ENCODE peak calls at places on chromosomes 13 and 19, in nine cellular contexts. R is suprapubic skin, P is left ventricle myocardium inferior, W is neuronal stem cell, T is A549, C is mammary epithelial cell, J is breast epithelium, U is IMR-90, Q is DND-41. O is an unnamed sample.

GRCh38 chr13:110664074-110664473 is 41.8 kb downstream of the CARS2 start:
- DNase-seq in T (no peak), C (no peak), J (no peak), R (no peak), Q (no peak), U (no peak), P (no peak), W (no peak), O (no peak)

GRCh38 chr19:46660008-46660517 is 919 bp downstream of the DACT3 start:
- DNase-seq in W (peak; percentile 61), R (no peak), Q (no peak), P (peak; percentile 22), J (no peak), U (no peak), T (peak; percentile 54), C (no peak), O (no peak)

GRCh38 chr13:76418404-76418803 is 467.8 kb downstream of the KCTD12 start:
- DNase-seq in U (no peak), W (no peak), P (no peak), R (no peak), T (no peak), C (no peak), J (no peak), Q (no peak), O (no peak)

GRCh38 chr19:40221858-40222619 is 3.9 kb upstream of the TTC9B start:
- DNase-seq in Q (peak; percentile 80), R (peak; percentile 92), P (peak; percentile 67), U (peak; percentile 90), T (peak; percentile 97), C (peak; percentile 78), W (peak; percentile 84), J (peak; percentile 67), O (peak; percentile 70)

GRCh38 chr19:5687360-5688198 is 2.5 kb upstream of the RPL36 start:
- DNase-seq in C (no peak), T (no peak), R (no peak), W (no peak), U (no peak), P (no peak), J (no peak), Q (no peak), O (no peak)

GRCh38 chr13:95362666-95363065 is 61.4 kb upstream of the ABCC4 start:
- DNase-seq in W (no peak), C (no peak), U (no peak), T (no peak), J (no peak), P (no peak), Q (no peak), R (no peak), O (no peak)

GRCh38 chr13:97268772-97269171 is 46.6 kb downstream of the MBNL2 start:
- DNase-seq in C (no peak), Q (no peak), P (no peak), U (no peak), R (no peak), T (no peak), J (no peak), W (no peak), O (no peak)

GRCh38 chr19:7191946-7192691 is 102.1 kb downstream of the INSR start:
- DNase-seq in W (no peak), U (no peak), J (no peak), P (no peak), Q (peak; percentile 64), T (no peak), C (no peak), R (no peak), O (no peak)

GRCh38 chr19:16714702-16715294 is 4.8 kb upstream of the NWD1 start:
- DNase-seq in J (no peak), U (peak; percentile 24), C (peak; percentile 44), W (peak; percentile 74), Q (peak; percentile 61), R (no peak), T (peak; percentile 52), P (peak; percentile 22), O (peak; percentile 4)

DNA sequence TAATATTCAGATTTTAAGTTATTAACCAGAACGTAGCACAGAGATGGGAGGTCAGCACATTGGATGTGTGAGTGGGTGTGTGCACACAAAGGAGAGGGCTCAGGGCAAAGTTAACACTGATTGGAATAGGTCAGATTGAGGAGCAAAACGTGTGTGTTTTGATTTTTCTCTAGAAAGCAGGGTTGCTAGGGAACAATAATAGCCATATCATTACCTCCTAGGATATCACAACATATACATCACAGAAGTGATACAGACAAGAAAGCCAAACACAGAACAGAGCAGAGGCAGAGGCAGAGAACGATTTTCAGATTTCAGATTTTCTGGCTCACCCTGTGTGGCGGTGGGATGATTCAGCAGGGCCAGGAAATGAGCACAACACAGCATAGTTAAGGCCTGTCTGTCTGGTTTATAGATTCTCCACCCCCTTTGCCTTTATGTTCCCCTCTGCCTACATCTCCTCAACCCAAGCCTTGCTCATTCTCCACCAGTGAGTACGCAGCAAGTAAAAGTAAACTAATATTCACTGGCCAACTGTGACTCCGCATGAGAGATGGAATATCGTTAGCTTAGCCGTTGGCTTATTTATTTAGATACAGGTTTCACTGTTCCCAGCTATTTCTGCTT is 182.6 kb upstream of the TSC22D1 start:
- DNase-seq in R (no peak), U (peak; percentile 98), T (peak; percentile 40), J (no peak), Q (no peak), P (no peak), C (peak; percentile 92), W (no peak), O (no peak)
- H3K27ac ChIP-seq in R (peak overlapping the region; percentile 52), U (peak overlapping the region; percentile 78), T (peak overlapping the region; percentile 48), J (peak overlapping the region; percentile 64), Q (no peak overlapping the region), P (no peak overlapping the region), C (peak overlapping the region; percentile 95), W (no peak overlapping the region), O (peak overlapping the region; percentile 31)

GRCh38 chr19:34669305-34669704 is 7.7 kb downstream of the SCGB2B2 start:
- DNase-seq in P (no peak), R (no peak), W (no peak), J (peak; percentile 65), Q (no peak), U (no peak), T (no peak), C (no peak), O (no peak)

GRCh38 chr19:34666200-34666957 is 10.6 kb downstream of the SCGB2B2 start:
- DNase-seq in T (no peak), R (no peak), U (no peak), Q (no peak), C (no peak), W (no peak), P (no peak), J (no peak), O (no peak)

GRCh38 chr19:34664870-34665269 is 12.1 kb downstream of the SCGB2B2 start:
- DNase-seq in J (no peak), R (no peak), Q (no peak), U (no peak), T (no peak), C (no peak), P (no peak), W (no peak), O (no peak)

GRCh38 chr19:34667349-34668076 is 9.4 kb downstream of the SCGB2B2 start:
- DNase-seq in R (no peak), Q (peak; percentile 52), J (no peak), C (no peak), W (no peak), T (no peak), P (no peak), U (peak; percentile 27), O (no peak)

DNA sequence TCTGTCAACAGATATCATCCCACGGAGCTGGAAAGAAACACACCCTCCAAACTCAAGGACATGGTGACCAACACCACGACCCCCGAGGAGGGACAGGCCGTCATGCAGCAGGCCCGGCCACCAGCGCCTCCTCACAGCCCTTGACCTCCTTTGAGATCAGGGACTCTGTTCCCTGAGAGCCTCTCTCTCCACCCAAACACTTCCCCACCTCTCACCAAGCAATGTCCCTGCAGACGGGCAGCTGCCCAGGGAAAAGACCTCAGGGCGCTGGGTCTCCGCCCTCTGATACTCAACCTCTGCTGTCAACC is 10.0 kb downstream of the SCGB2B2 start:
- DNase-seq in J (no peak), Q (no peak), P (no peak), C (no peak), W (no peak), U (no peak), R (no peak), T (no peak), O (no peak)
- H3K27ac ChIP-seq in J (peak overlapping the region; percentile 66), Q (peak overlapping the region; percentile 63), P (peak overlapping the region; percentile 69), C (no peak overlapping the region), W (no peak overlapping the region), U (no peak overlapping the region), R (no peak overlapping the region), T (no peak overlapping the region), O (no peak overlapping the region)

DNA sequence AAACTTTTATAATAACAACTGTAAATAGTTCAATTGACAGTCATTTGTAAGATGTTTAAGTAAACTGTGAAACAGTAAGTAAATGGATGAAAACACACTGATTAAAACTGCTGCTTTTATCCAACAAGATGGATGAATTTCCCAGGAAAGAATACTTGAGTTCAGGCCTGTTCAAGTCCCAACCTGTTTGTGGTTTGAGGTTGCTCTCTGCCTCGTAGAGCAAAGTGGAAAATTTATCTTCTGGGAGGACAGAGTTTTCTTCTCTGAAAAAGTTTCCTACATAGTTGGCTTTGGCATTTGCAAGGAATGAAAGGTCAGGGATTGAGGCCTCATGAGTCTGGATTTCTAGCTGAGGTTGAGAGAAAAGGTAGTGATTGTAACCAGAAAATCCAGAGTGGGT is 15.2 kb upstream of the ZNF543 start:
- DNase-seq in J (no peak), T (no peak), Q (no peak), P (no peak), C (peak; percentile 86), R (no peak), U (no peak), W (no peak), O (no peak)
- H3K27ac ChIP-seq in J (peak overlapping the region; percentile 52), T (no peak overlapping the region), Q (no peak overlapping the region), P (no peak overlapping the region), C (peak overlapping the region; percentile 44), R (no peak overlapping the region), U (no peak overlapping the region), W (no peak overlapping the region), O (no peak overlapping the region)

GRCh38 chr13:21032656-21033055 is 28.7 kb downstream of the LATS2 start:
- DNase-seq in J (no peak), W (no peak), U (no peak), Q (no peak), P (no peak), T (no peak), C (no peak), R (no peak), O (no peak)
- H3K27ac ChIP-seq in J (peak overlapping the region; percentile 87), W (no peak overlapping the region), U (no peak overlapping the region), Q (no peak overlapping the region), P (peak overlapping the region; percentile 89), T (peak overlapping the region; percentile 34), C (no peak overlapping the region), R (peak overlapping the region; percentile 84), O (peak overlapping the region; percentile 4)

GRCh38 chr19:9838324-9838723 is 3.2 kb downstream of the PIN1 start:
- DNase-seq in T (no peak), Q (no peak), W (no peak), P (no peak), R (no peak), J (no peak), U (no peak), C (no peak), O (no peak)
- H3K27ac ChIP-seq in T (no peak overlapping the region), Q (no peak overlapping the region), W (no peak overlapping the region), P (no peak overlapping the region), R (no peak overlapping the region), J (no peak overlapping the region), U (no peak overlapping the region), C (no peak overlapping the region), O (no peak overlapping the region)

DNA sequence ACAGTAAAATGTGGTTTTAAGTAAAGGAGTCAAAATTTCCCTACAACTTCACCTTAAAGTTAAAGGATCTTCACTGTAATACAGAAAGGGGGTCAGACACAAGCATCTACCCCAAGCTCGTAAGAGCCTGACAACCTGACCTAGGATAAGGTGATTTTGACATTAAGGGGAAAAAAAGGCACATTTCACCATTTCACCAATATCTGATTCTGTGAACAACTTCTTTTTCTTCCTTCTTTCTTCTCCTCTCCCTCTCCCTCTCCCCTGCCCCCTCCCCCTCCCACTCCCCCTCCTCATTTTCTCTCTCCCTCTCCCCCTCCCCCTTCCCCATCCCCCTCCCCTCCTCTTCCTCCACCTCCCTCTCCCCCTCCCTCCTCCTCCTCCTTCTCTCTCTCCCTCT is 796.7 kb upstream of the ARGLU1 start:
- DNase-seq in T (no peak), R (no peak), W (no peak), Q (no peak), P (no peak), J (no peak), C (no peak), U (no peak), O (no peak)
- H3K27ac ChIP-seq in T (no peak overlapping the region), R (no peak overlapping the region), W (no peak overlapping the region), Q (no peak overlapping the region), P (no peak overlapping the region), J (no peak overlapping the region), C (no peak overlapping the region), U (peak overlapping the region; percentile 75), O (no peak overlapping the region)

O was measured in caudate nucleus.